ENCODE peak calls at places on chromosomes 3 and 15, in ten cellular contexts. T is upper lobe of right lung; Z is T-helper 1 cell; N is CD8-positive, alpha-beta T cell; O is iPS-NIHi11; H is activated CD4-positive, alpha-beta T cell treated with anti-CD3 and anti-CD28 coated beads for 24 hours; D is anterior cingulate cortex; Q is K562; V is thyroid gland; M is non-pigmented ciliary epithelial cell. X is an unnamed sample.

GRCh38 chr15:81469154-81469553 is 95.1 kb upstream of the TMC3 start:
- DNase-seq in D (no peak), T (no peak), V (no peak), Z (no peak), M (no peak), N (no peak), Q (no peak), H (no peak), O (no peak), X (no peak)

GRCh38 chr15:75989045-75989444 is 23.2 kb downstream of the NRG4 start:
- DNase-seq in N (no peak), Z (no peak), T (no peak), D (no peak), V (no peak), H (no peak), Q (no peak), O (no peak), M (peak; percentile 23), X (no peak)

GRCh38 chr3:52331906-52332305 is 15.8 kb downstream of the DNAH1 start:
- DNase-seq in T (no peak), D (no peak), N (no peak), M (no peak), Q (no peak), H (no peak), O (no peak), V (no peak), Z (no peak), X (no peak)

GRCh38 chr3:15460891-15461524 is 33.6 kb downstream of the EAF1 start:
- DNase-seq in V (no peak), D (no peak), M (no peak), T (no peak), Z (no peak), N (no peak), Q (no peak), H (no peak), O (no peak), X (peak; percentile 15)

GRCh38 chr3:15875016-15875689 is 77.4 kb upstream of the ANKRD28 start:
- DNase-seq in O (no peak), V (no peak), Q (no peak), M (no peak), N (no peak), D (no peak), T (no peak), Z (no peak), H (no peak), X (no peak)

GRCh38 chr3:139173372-139174108 is 128.8 kb upstream of the PRR23C start:
- DNase-seq in M (peak; percentile 1), Q (no peak), V (peak; percentile 12), Z (no peak), H (no peak), T (no peak), N (no peak), O (no peak), D (peak; percentile 9), X (no peak)

GRCh38 chr15:68578175-68578959 is 426 bp upstream of the CORO2B start:
- DNase-seq in V (peak; percentile 84), O (peak; percentile 69), H (no peak), T (peak; percentile 82), Q (no peak), D (peak; percentile 69), N (no peak), Z (no peak), M (no peak), X (no peak)

GRCh38 chr15:39623550-39623931 is 42.7 kb downstream of the THBS1 start:
- DNase-seq in O (no peak), M (no peak), V (no peak), H (no peak), Q (no peak), D (no peak), N (peak; percentile 30), Z (peak; percentile 35), T (no peak), X (peak; percentile 38)

GRCh38 chr15:71443538-71443937 is 328.3 kb downstream of the THSD4 start:
- DNase-seq in Z (no peak), D (no peak), M (no peak), N (no peak), O (peak; percentile 49), Q (peak; percentile 31), V (peak; percentile 53), T (peak; percentile 78), H (peak; percentile 8), X (peak; percentile 2)

GRCh38 chr3:122671543-122671942 is 9.1 kb upstream of the PARP14 start:
- DNase-seq in Z (no peak), M (no peak), N (no peak), D (no peak), V (peak; percentile 57), Q (no peak), H (no peak), T (no peak), O (no peak), X (no peak)

GRCh38 chr15:80694624-80695098 is 449 bp upstream of the ABHD17C start:
- DNase-seq in M (no peak), V (peak; percentile 38), H (no peak), N (peak; percentile 5), O (no peak), Q (peak; percentile 11), T (peak; percentile 74), D (peak; percentile 27), Z (peak; percentile 21), X (peak; percentile 13)

GRCh38 chr3:2802429-2802828 is 307.7 kb downstream of the IL5RA start:
- DNase-seq in Q (no peak), D (no peak), V (no peak), Z (no peak), N (no peak), T (no peak), H (no peak), M (peak; percentile 9), O (no peak), X (no peak)

GRCh38 chr3:51099794-51100542 is 285.1 kb upstream of the MANF start:
- DNase-seq in O (peak; percentile 72), D (no peak), N (no peak), Z (no peak), T (no peak), H (no peak), Q (peak; percentile 26), M (peak; percentile 10), V (peak; percentile 43), X (no peak)

GRCh38 chr15:62075595-62076279 is 9.0 kb downstream of the C2CD4A start:
- DNase-seq in O (no peak), M (peak; percentile 32), T (no peak), V (peak; percentile 54), Q (no peak), N (no peak), Z (no peak), H (no peak), D (no peak), X (peak; percentile 20)

GRCh38 chr3:9222049-9222448 is 27.4 kb downstream of the SRGAP3 start:
- DNase-seq in M (no peak), H (no peak), V (no peak), D (no peak), Z (no peak), Q (no peak), O (no peak), N (no peak), T (no peak), X (no peak)

GRCh38 chr3:125061170-125061569 is 5.4 kb upstream of the HEG1 start:
- DNase-seq in V (peak; percentile 34), Z (no peak), M (no peak), O (no peak), T (no peak), Q (no peak), D (no peak), H (no peak), N (no peak), X (no peak)